ENCODE peak calls at places on chromosome 1, in eight cellular contexts. D is iPS-NIHi11; S is GM04503; I is left cardiac atrium; U is testis; F is cardiac fibroblast; G is stimulated activated CD4-positive, alpha-beta T cell treated with anti-CD3 and anti-CD28 coated beads, TNF-alpha, amount 100 ng/mL, for 4 hours; K is K562. Y is an unnamed sample.

GRCh38 chr1:19081218-19081893 is 124.9 kb upstream of the IFFO2 start:
- DNase-seq in D (no peak), S (peak; percentile 27), I (peak; percentile 74), U (peak; percentile 51), F (peak; percentile 66), G (no peak), K (peak; percentile 77), Y (peak; percentile 42)

GRCh38 chr1:171743014-171743870 is 1.4 kb upstream of the VAMP4 start:
- DNase-seq in D (no peak), S (no peak), I (no peak), U (peak; percentile 29), F (peak; percentile 75), G (no peak), K (no peak), Y (no peak)

GRCh38 chr1:151401860-151402259 is 2.5 kb downstream of the PSMB4 start:
- DNase-seq in D (no peak), S (no peak), I (no peak), U (no peak), F (no peak), G (no peak), K (no peak), Y (no peak)

GRCh38 chr1:108590947-108591346 is 31.0 kb downstream of the EEIG2 start:
- DNase-seq in D (no peak), S (peak; percentile 98), I (no peak), U (no peak), F (peak; percentile 98), G (no peak), K (no peak), Y (peak; percentile 89)

GRCh38 chr1:44245066-44245465 is 31.8 kb downstream of the DMAP1 start:
- DNase-seq in D (no peak), S (no peak), I (no peak), U (no peak), F (no peak), G (no peak), K (no peak), Y (no peak)

GRCh38 chr1:100860397-100860991 is 34.1 kb downstream of the EXTL2 start:
- DNase-seq in D (peak; percentile 36), S (no peak), I (no peak), U (peak; percentile 43), F (peak; percentile 72), G (no peak), K (no peak), Y (no peak)

GRCh38 chr1:226132731-226133503 is 53.6 kb downstream of the ACBD3 start:
- DNase-seq in D (peak; percentile 16), S (no peak), I (peak; percentile 10), U (peak; percentile 8), F (no peak), G (no peak), K (no peak), Y (no peak)

GRCh38 chr1:22808186-22808845 is 97.7 kb downstream of the EPHB2 start:
- DNase-seq in D (no peak), S (peak; percentile 55), I (no peak), U (no peak), F (peak; percentile 71), G (no peak), K (no peak), Y (peak; percentile 65)

GRCh38 chr1:164765557-164765956 is 206.6 kb downstream of the PBX1 start:
- DNase-seq in D (no peak), S (peak; percentile 93), I (no peak), U (no peak), F (peak; percentile 82), G (no peak), K (no peak), Y (peak; percentile 86)

GRCh38 chr1:203507227-203507626 is 13.3 kb downstream of the OPTC start:
- DNase-seq in D (no peak), S (no peak), I (peak; percentile 42), U (no peak), F (peak; percentile 72), G (no peak), K (no peak), Y (no peak)

GRCh38 chr1:74504125-74505065 is 8.0 kb downstream of the LRRC53 start:
- DNase-seq in D (peak; percentile 55), S (no peak), I (peak; percentile 26), U (peak; percentile 78), F (peak; percentile 45), G (peak; percentile 0), K (peak; percentile 8), Y (peak; percentile 15)

GRCh38 chr1:114154146-114154962 is 685 bp upstream of the SYT6 start:
- DNase-seq in D (peak; percentile 64), S (no peak), I (no peak), U (peak; percentile 43), F (peak; percentile 18), G (no peak), K (peak; percentile 27), Y (no peak)

GRCh38 chr1:28370220-28371010 is 875 bp downstream of the PHACTR4 start:
- DNase-seq in D (peak; percentile 46), S (no peak), I (no peak), U (peak; percentile 39), F (peak; percentile 30), G (peak; percentile 4), K (no peak), Y (no peak)

GRCh38 chr1:85615536-85615935 is 35.0 kb downstream of the CCN1 start:
- DNase-seq in D (no peak), S (no peak), I (no peak), U (no peak), F (peak; percentile 49), G (no peak), K (no peak), Y (no peak)

GRCh38 chr1:20291621-20292020 is 946 bp downstream of the VWA5B1 start:
- DNase-seq in D (peak; percentile 31), S (no peak), I (no peak), U (peak; percentile 37), F (no peak), G (no peak), K (no peak), Y (no peak)

GRCh38 chr1:184222561-184223157 is 164.2 kb upstream of the C1orf21 start:
- DNase-seq in D (peak; percentile 64), S (peak; percentile 13), I (peak; percentile 37), U (peak; percentile 49), F (peak; percentile 71), G (peak; percentile 7), K (peak; percentile 71), Y (peak; percentile 42)

GRCh38 chr1:216523449-216524190 is 100.4 kb upstream of the USH2A start:
- DNase-seq in D (no peak), S (no peak), I (no peak), U (no peak), F (peak; percentile 25), G (no peak), K (no peak), Y (no peak)

GRCh38 chr1:230250676-230251075 is 175.5 kb downstream of the PGBD5 start:
- DNase-seq in D (no peak), S (no peak), I (no peak), U (peak; percentile 15), F (no peak), G (no peak), K (no peak), Y (no peak)

GRCh38 chr1:5649795-5650194 is 342.4 kb downstream of the NPHP4 start:
- DNase-seq in D (no peak), S (no peak), I (no peak), U (no peak), F (no peak), G (no peak), K (no peak), Y (no peak)